ENCODE peak calls at places on chromosomes 11 and 22, in ten cellular contexts. X is activated CD8-positive, alpha-beta T cell treated with anti-CD3 and anti-CD28 coated beads, Interleukin-2, amount 10 ng/mL, durations not matched to agents 7 days and 5 days; Q is PC-3; M is NT2/D1; B is thoracic aorta; U is NCI-H1930; W is G401; D is GM23338; C is hippocampal formation; P is Kasumi-1. Y is an unnamed sample.

GRCh38 chr11:536841-537621 is at the start of gene LRRC56:
- DNase-seq in C (no peak), B (peak; percentile 32), M (peak; percentile 70), U (peak; percentile 98), D (peak; percentile 93), W (peak; percentile 53), X (peak; percentile 91), P (peak; percentile 91), Q (peak; percentile 86), Y (peak; percentile 45)

GRCh38 chr11:13329670-13330401 is 52.2 kb downstream of the BMAL1 start:
- DNase-seq in W (peak; percentile 98), Q (peak; percentile 65), X (no peak), C (no peak), M (no peak), P (no peak), D (no peak), U (no peak), B (no peak), Y (no peak)

GRCh38 chr11:113262594-113262993 is 51.8 kb upstream of the TTC12 start:
- DNase-seq in C (no peak), M (no peak), D (no peak), X (no peak), B (no peak), Q (no peak), U (no peak), P (no peak), W (no peak), Y (no peak)

GRCh38 chr11:75583710-75584658 is 21.9 kb downstream of the SERPINH1 start:
- DNase-seq in P (peak; percentile 48), X (no peak), Q (no peak), U (no peak), M (no peak), D (peak; percentile 82), W (peak; percentile 76), C (peak; percentile 68), B (no peak), Y (no peak)

GRCh38 chr22:38021201-38021600 is 36.0 kb upstream of the PICK1 start:
- DNase-seq in C (no peak), M (no peak), W (no peak), X (no peak), B (no peak), D (no peak), Q (no peak), U (no peak), P (no peak), Y (no peak)

GRCh38 chr22:19402642-19403191 is 28.8 kb downstream of the HIRA start:
- DNase-seq in W (no peak), B (no peak), C (no peak), M (no peak), Q (no peak), D (no peak), P (no peak), X (no peak), U (no peak), Y (no peak)

GRCh38 chr22:43272869-43273318 is 70.3 kb downstream of the SCUBE1 start:
- DNase-seq in C (no peak), P (no peak), X (no peak), M (no peak), U (no peak), W (no peak), B (no peak), Q (no peak), D (peak; percentile 56), Y (no peak)

GRCh38 chr11:128389461-128389976 is 197.8 kb downstream of the ETS1 start:
- DNase-seq in P (no peak), W (no peak), C (no peak), M (no peak), Q (no peak), B (no peak), D (no peak), U (no peak), X (no peak), Y (no peak)

GRCh38 chr22:29816539-29816938 is 21.5 kb downstream of the ASCC2 start:
- DNase-seq in M (no peak), P (no peak), U (no peak), X (no peak), D (no peak), B (no peak), C (no peak), W (peak; percentile 66), Q (no peak), Y (no peak)

GRCh38 chr11:57069942-57070341 is 81.2 kb downstream of the OR5AK2 start:
- DNase-seq in U (no peak), P (no peak), M (no peak), C (no peak), D (no peak), B (no peak), W (no peak), Q (no peak), X (no peak), Y (no peak)

GRCh38 chr11:58801302-58801701 is 43.2 kb downstream of the GLYATL2 start:
- DNase-seq in C (no peak), D (no peak), P (no peak), B (no peak), X (no peak), U (no peak), M (no peak), Q (no peak), W (no peak), Y (no peak)